ENCODE peak calls at places on chromosomes 16 and 17, in nine cellular contexts. L is A549, O is ascending aorta, K is left ventricle myocardium inferior, Y is lung, F is heart left ventricle, D is PC-3, S is K562, U is uterus. E is an unnamed sample.

GRCh38 chr16:85301171-85301690 is 189.0 kb upstream of the CIBAR2 start:
- DNase-seq in L (no peak), O (no peak), K (no peak), Y (no peak), F (no peak), D (no peak), S (no peak), U (no peak), E (peak)

GRCh38 chr17:58686980-58687379 is 4.9 kb downstream of the TEX14 start:
- DNase-seq in L (no peak), O (no peak), K (no peak), Y (no peak), F (no peak), D (peak), S (no peak), U (no peak), E (no peak)

GRCh38 chr17:51961689-51962088 is 196.8 kb downstream of the CA10 start:
- DNase-seq in L (no peak), O (no peak), K (no peak), Y (no peak), F (no peak), D (no peak), S (no peak), U (no peak), E (no peak)

GRCh38 chr16:28876973-28877641 is 1.2 kb upstream of the ATP2A1 start:
- DNase-seq in L (no peak), O (no peak), K (no peak), Y (no peak), F (no peak), D (no peak), S (peak), U (no peak), E (no peak)

GRCh38 chr16:55941552-55941951 is 66.4 kb upstream of the CES5A start:
- DNase-seq in L (no peak), O (no peak), K (no peak), Y (no peak), F (no peak), D (no peak), S (no peak), U (no peak), E (no peak)

GRCh38 chr16:3223913-3224515 is 10.9 kb downstream of the ZNF200 start:
- DNase-seq in L (no peak), O (no peak), K (no peak), Y (no peak), F (no peak), D (no peak), S (no peak), U (no peak), E (no peak)

GRCh38 chr16:83802135-83802534 is 5.6 kb upstream of the HSBP1 start:
- DNase-seq in L (no peak), O (no peak), K (no peak), Y (no peak), F (no peak), D (peak), S (no peak), U (no peak), E (no peak)

GRCh38 chr16:46746821-46747776 is 1.0 kb downstream of the MYLK3 start:
- DNase-seq in L (no peak), O (no peak), K (peak), Y (no peak), F (peak), D (no peak), S (no peak), U (no peak), E (no peak)

GRCh38 chr16:57536306-57537193 is at the start of gene CCDC102A:
- DNase-seq in L (no peak), O (no peak), K (peak), Y (no peak), F (no peak), D (peak), S (peak), U (peak), E (peak)

GRCh38 chr17:17300624-17301568 is 2.3 kb upstream of the NT5M start:
- DNase-seq in L (peak), O (no peak), K (peak), Y (no peak), F (peak), D (no peak), S (no peak), U (peak), E (peak)

GRCh38 chr16:66475232-66475631 is 48.1 kb downstream of the BEAN1 start:
- DNase-seq in L (no peak), O (no peak), K (no peak), Y (no peak), F (no peak), D (no peak), S (no peak), U (no peak), E (no peak)

GRCh38 chr17:64634217-64634616 is 27.9 kb downstream of the SMURF2 start:
- DNase-seq in L (no peak), O (no peak), K (no peak), Y (no peak), F (no peak), D (no peak), S (no peak), U (no peak), E (no peak)

GRCh38 chr16:65309294-65309850 is 187.5 kb upstream of the CDH11 start:
- DNase-seq in L (no peak), O (no peak), K (no peak), Y (no peak), F (no peak), D (no peak), S (no peak), U (no peak), E (no peak)

GRCh38 chr17:44556114-44556853 is 1.0 kb upstream of the FZD2 start:
- DNase-seq in L (peak), O (no peak), K (peak), Y (no peak), F (peak), D (peak), S (peak), U (peak), E (peak)

GRCh38 chr16:23496826-23497542 is 13.3 kb downstream of the GGA2 start:
- DNase-seq in L (no peak), O (no peak), K (no peak), Y (peak), F (no peak), D (no peak), S (no peak), U (peak), E (peak)

GRCh38 chr16:81556715-81557284 is 112.2 kb downstream of the CMIP start:
- DNase-seq in L (no peak), O (no peak), K (no peak), Y (no peak), F (no peak), D (no peak), S (no peak), U (peak), E (no peak)

GRCh38 chr17:82160081-82160480 is 52.6 kb downstream of the CCDC57 start:
- DNase-seq in L (no peak), O (no peak), K (no peak), Y (no peak), F (no peak), D (peak), S (no peak), U (no peak), E (no peak)

GRCh38 chr17:30210366-30210765 is 25.1 kb downstream of the SLC6A4 start:
- DNase-seq in L (no peak), O (no peak), K (no peak), Y (no peak), F (no peak), D (no peak), S (no peak), U (no peak), E (no peak)

GRCh38 chr17:83203073-83203471 is 123.7 kb downstream of the METRNL start:
- DNase-seq in L (no peak), O (peak), K (peak), Y (peak), F (peak), D (no peak), S (no peak), U (peak), E (peak)

GRCh38 chr16:53061701-53062159 is 6.9 kb downstream of the CHD9 start:
- DNase-seq in L (no peak), O (no peak), K (peak), Y (peak), F (peak), D (no peak), S (no peak), U (no peak), E (no peak)

GRCh38 chr17:11986179-11986938 is 10.9 kb downstream of the ZNF18 start:
- DNase-seq in L (no peak), O (no peak), K (no peak), Y (no peak), F (no peak), D (no peak), S (no peak), U (no peak), E (no peak)

GRCh38 chr16:13333336-13333735 is 431.9 kb downstream of the SHISA9 start:
- DNase-seq in L (no peak), O (no peak), K (no peak), Y (no peak), F (no peak), D (no peak), S (no peak), U (no peak), E (no peak)

GRCh38 chr16:22641030-22641671 is 130.5 kb downstream of the NPIPB5 start:
- DNase-seq in L (no peak), O (no peak), K (no peak), Y (no peak), F (no peak), D (peak), S (no peak), U (no peak), E (no peak)

GRCh38 chr16:55476625-55477533 is 2.1 kb upstream of the MMP2 start:
- DNase-seq in L (no peak), O (no peak), K (peak), Y (no peak), F (peak), D (peak), S (no peak), U (no peak), E (no peak)

GRCh38 chr17:18951941-18952842 is at the start of gene SLC5A10:
- DNase-seq in L (peak), O (no peak), K (no peak), Y (no peak), F (no peak), D (peak), S (no peak), U (no peak), E (no peak)

GRCh38 chr16:8108991-8109509 is 481.3 kb downstream of the TMEM114 start:
- DNase-seq in L (no peak), O (no peak), K (no peak), Y (no peak), F (no peak), D (no peak), S (peak), U (no peak), E (no peak)

GRCh38 chr17:20266806-20267458 is 200.4 kb downstream of the LGALS9B start:
- DNase-seq in L (no peak), O (no peak), K (no peak), Y (no peak), F (no peak), D (no peak), S (peak), U (peak), E (no peak)

GRCh38 chr17:58191259-58191896 is 1.1 kb upstream of the EPX start:
- DNase-seq in L (no peak), O (no peak), K (no peak), Y (no peak), F (no peak), D (no peak), S (no peak), U (no peak), E (no peak)

GRCh38 chr17:16973760-16974540 is 2.0 kb upstream of the TNFRSF13B start:
- DNase-seq in L (no peak), O (no peak), K (no peak), Y (no peak), F (no peak), D (no peak), S (no peak), U (no peak), E (no peak)

GRCh38 chr16:10738231-10739077 is 5.2 kb upstream of the NUBP1 start:
- DNase-seq in L (peak), O (peak), K (peak), Y (peak), F (peak), D (peak), S (peak), U (peak), E (peak)

GRCh38 chr16:81647527-81647926 is 131.6 kb upstream of the PLCG2 start:
- DNase-seq in L (peak), O (no peak), K (no peak), Y (no peak), F (no peak), D (peak), S (peak), U (no peak), E (no peak)

GRCh38 chr17:50267074-50267841 is 7.0 kb upstream of the TMEM92 start:
- DNase-seq in L (no peak), O (no peak), K (no peak), Y (peak), F (no peak), D (no peak), S (no peak), U (peak), E (no peak)

GRCh38 chr17:40121191-40121885 is 433 bp upstream of the MSL1 start:
- DNase-seq in L (peak), O (no peak), K (peak), Y (peak), F (peak), D (peak), S (peak), U (peak), E (no peak)

GRCh38 chr17:7414837-7415236 is 5.3 kb upstream of the SPEM1 start:
- DNase-seq in L (no peak), O (no peak), K (no peak), Y (no peak), F (no peak), D (no peak), S (no peak), U (no peak), E (no peak)

GRCh38 chr16:73265124-73265838 is 217.4 kb upstream of the ZFHX3 start:
- DNase-seq in L (no peak), O (no peak), K (no peak), Y (no peak), F (no peak), D (no peak), S (peak), U (no peak), E (peak)

GRCh38 chr16:10583269-10583668 is 2.9 kb upstream of the EMP2 start:
- DNase-seq in L (no peak), O (no peak), K (no peak), Y (no peak), F (no peak), D (no peak), S (no peak), U (no peak), E (no peak)

GRCh38 chr17:67238976-67239375 is 6.0 kb downstream of the HELZ start:
- DNase-seq in L (no peak), O (no peak), K (no peak), Y (no peak), F (no peak), D (no peak), S (no peak), U (no peak), E (no peak)

GRCh38 chr17:38892083-38892482 is 22.2 kb downstream of the LASP1 start:
- DNase-seq in L (no peak), O (no peak), K (no peak), Y (no peak), F (no peak), D (no peak), S (no peak), U (no peak), E (no peak)

GRCh38 chr17:7843536-7844291 is 9.7 kb downstream of the KDM6B start:
- DNase-seq in L (peak), O (peak), K (peak), Y (peak), F (peak), D (peak), S (peak), U (peak), E (peak)

GRCh38 chr17:80277751-80278671 is 17.4 kb downstream of the RNF213 start:
- DNase-seq in L (no peak), O (no peak), K (no peak), Y (no peak), F (no peak), D (no peak), S (no peak), U (peak), E (no peak)

GRCh38 chr17:80283116-80283852 is 22.6 kb downstream of the RNF213 start:
- DNase-seq in L (no peak), O (no peak), K (no peak), Y (no peak), F (no peak), D (no peak), S (no peak), U (no peak), E (no peak)

GRCh38 chr17:80284631-80285030 is 24.0 kb downstream of the RNF213 start:
- DNase-seq in L (no peak), O (no peak), K (no peak), Y (no peak), F (no peak), D (peak), S (peak), U (no peak), E (no peak)

GRCh38 chr17:80281516-80281915 is 20.9 kb downstream of the RNF213 start:
- DNase-seq in L (no peak), O (no peak), K (no peak), Y (no peak), F (no peak), D (no peak), S (no peak), U (no peak), E (no peak)

DNA sequence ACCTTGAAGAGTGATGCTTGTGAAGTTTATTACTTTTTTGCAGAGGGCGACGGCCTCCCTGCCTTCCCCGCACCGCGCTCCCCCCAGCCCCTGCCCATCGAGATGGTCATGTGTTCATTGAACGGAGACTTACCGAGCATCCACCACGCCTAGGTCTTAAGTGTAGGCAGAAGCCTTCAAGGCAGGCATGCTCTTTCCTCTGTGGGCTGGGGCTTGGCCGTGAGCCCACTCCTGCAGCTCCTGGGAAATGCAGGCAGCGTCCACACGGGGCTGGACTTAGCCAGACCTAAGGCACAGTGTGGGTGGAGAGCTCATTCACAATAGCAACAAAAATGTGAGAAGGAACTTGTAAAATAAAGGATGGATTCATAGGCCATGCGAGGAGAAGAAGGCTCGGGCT is 19.2 kb downstream of the RNF213 start:
- DNase-seq in L (no peak), O (no peak), K (peak), Y (no peak), F (peak), D (no peak), S (no peak), U (peak), E (peak)
- TF ChIP-seq CTCF in L (no peak), O (peak), K (peak), Y (no peak), F (no peak), D (no peak), S (no peak), U (no peak), E (no peak)

GRCh38 chr16:30895592-30896202 is 717 bp upstream of the CTF1 start:
- DNase-seq in L (no peak), O (no peak), K (no peak), Y (no peak), F (no peak), D (peak), S (peak), U (no peak), E (no peak)
- H3K27ac ChIP-seq in L (peak), O (peak), K (peak), Y (peak), F (peak), D (peak), S (peak), U (peak), E (peak)

GRCh38 chr17:73720187-73720834 is 76.1 kb upstream of the SDK2 start:
- DNase-seq in L (no peak), O (no peak), K (no peak), Y (no peak), F (no peak), D (no peak), S (no peak), U (no peak), E (no peak)
- H3K4me3 ChIP-seq in L (no peak), O (no peak), K (no peak), Y (no peak), F (no peak), D (no peak), S (no peak), U (no peak), E (no peak)

GRCh38 chr17:2478446-2478845 is 33.2 kb downstream of the METTL16 start:
- DNase-seq in L (no peak), O (no peak), K (no peak), Y (no peak), F (no peak), D (no peak), S (no peak), U (no peak), E (no peak)
- TF ChIP-seq CTCF in L (no peak), O (no peak), K (no peak), Y (no peak), F (no peak), D (no peak), S (no peak), U (no peak), E (no peak)

DNA sequence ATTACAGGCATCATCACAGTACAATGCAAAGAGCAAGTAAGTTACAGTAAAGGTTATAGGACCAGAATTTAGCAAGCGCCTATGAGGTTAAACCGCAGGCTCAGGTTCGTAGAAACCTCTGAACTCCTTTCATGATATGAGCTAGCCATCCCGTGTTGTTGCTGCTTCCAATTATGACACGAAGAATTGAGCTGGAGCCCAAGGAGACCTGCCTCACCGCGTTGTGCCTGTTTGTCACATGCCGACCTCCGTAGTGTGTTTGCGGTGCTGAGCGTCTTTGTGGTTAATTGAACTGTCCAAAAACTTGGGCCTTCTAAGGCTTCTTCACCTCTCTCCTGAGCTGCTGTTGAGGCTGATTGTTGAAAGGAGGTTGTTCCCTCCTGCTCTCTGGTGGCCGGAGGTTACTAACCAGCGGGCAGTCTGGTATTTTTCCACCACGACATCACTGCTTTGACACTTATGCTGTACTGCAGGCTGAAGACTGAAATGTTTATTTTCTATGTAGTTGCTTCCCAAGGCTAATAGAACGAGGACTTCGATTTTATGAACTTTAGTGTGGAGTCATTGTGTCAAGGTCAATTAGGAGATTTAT is 67.5 kb downstream of the SEC14L1 start:
- DNase-seq in L (no peak), O (no peak), K (no peak), Y (no peak), F (peak), D (no peak), S (no peak), U (peak), E (peak)
- H3K27ac ChIP-seq in L (no peak), O (no peak), K (peak), Y (peak), F (peak), D (no peak), S (no peak), U (no peak), E (peak)

DNA sequence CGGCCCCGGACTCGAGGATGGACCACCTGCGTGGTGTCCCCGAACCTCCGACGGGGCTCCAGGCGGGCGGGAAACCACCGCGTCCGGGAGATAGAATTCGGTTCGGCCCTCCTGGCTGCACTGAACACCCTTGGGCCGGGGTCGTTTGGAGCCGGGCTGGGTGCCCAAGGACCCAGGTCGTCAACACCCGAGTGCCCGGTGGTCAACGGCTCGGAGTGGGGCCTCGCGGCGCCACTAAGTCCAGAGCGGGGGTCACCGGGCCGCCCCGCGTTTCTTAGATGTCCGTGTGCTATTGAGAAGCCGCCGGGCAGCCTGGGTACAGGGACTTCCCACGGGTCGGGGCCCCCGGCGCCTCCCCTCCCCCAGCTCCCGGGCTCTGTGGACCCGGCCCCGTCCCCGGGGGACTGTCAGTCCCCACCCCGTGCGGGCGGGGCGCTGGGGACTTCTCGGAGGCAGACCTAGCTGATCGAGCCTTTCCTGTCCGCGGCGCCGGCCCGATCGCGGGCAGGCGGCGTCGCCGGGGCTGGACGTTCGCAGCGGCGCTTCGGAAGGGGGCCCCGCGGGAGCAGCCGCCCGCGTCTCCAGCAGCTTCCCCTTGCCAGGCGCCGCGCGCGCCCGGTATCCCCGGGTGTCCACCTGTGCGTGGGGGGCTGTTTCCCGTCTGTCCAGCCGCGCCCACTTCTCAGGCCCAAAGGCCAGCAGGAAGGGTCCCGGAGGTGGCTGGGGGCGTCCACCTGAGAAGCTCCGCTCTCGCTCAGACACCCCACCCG is 655 bp upstream of the NPTX1 start:
- DNase-seq in L (no peak), O (no peak), K (no peak), Y (no peak), F (no peak), D (no peak), S (peak), U (no peak), E (no peak)
- H3K4me3 ChIP-seq in L (peak), O (peak), K (peak), Y (no peak), F (no peak), D (peak), S (no peak), U (peak), E (no peak)

E was measured in body of pancreas.